ENCODE peak calls at places on chromosomes 7 and 10, in nine cellular contexts. N, T, S, B, P, R, J, G and E are unnamed samples.

GRCh38 chr7:1611708-1612241 is 41.9 kb upstream of the PSMG3 start:
- DNase-seq in N (no peak), T (no peak), S (no peak), B (no peak), P (peak), R (no peak), J (no peak), G (no peak), E (no peak)

GRCh38 chr10:112532053-112532658 is 85.1 kb downstream of the VTI1A start:
- DNase-seq in N (no peak), T (peak), S (no peak), B (peak), P (no peak), R (no peak), J (no peak), G (no peak), E (peak)

GRCh38 chr7:2261611-2262010 is 19.6 kb downstream of the NUDT1 start:
- DNase-seq in N (no peak), T (peak), S (no peak), B (no peak), P (no peak), R (no peak), J (no peak), G (peak), E (no peak)

GRCh38 chr7:138001529-138002095 is at the start of gene CREB3L2:
- DNase-seq in N (no peak), T (no peak), S (peak), B (no peak), P (peak), R (peak), J (peak), G (peak), E (no peak)

GRCh38 chr7:156163747-156164146 is 351.5 kb upstream of the SHH start:
- DNase-seq in N (no peak), T (no peak), S (no peak), B (no peak), P (no peak), R (no peak), J (no peak), G (no peak), E (no peak)

GRCh38 chr7:30994206-30995100 is 30.7 kb downstream of the GHRHR start:
- DNase-seq in N (no peak), T (no peak), S (no peak), B (no peak), P (no peak), R (no peak), J (no peak), G (no peak), E (no peak)

GRCh38 chr7:32785365-32785764 is 106.2 kb downstream of the KBTBD2 start:
- DNase-seq in N (no peak), T (no peak), S (no peak), B (no peak), P (peak), R (peak), J (no peak), G (no peak), E (no peak)

GRCh38 chr7:101869901-101870290 is 52.5 kb downstream of the CUX1 start:
- DNase-seq in N (no peak), T (no peak), S (no peak), B (no peak), P (no peak), R (no peak), J (no peak), G (no peak), E (no peak)

GRCh38 chr10:133127291-133128125 is 32.5 kb upstream of the KNDC1 start:
- DNase-seq in N (no peak), T (no peak), S (peak), B (no peak), P (no peak), R (no peak), J (peak), G (no peak), E (no peak)

GRCh38 chr7:836429-836828 is 4.2 kb downstream of the SUN1 start:
- DNase-seq in N (no peak), T (no peak), S (no peak), B (no peak), P (no peak), R (no peak), J (peak), G (no peak), E (no peak)

GRCh38 chr7:1247527-1248041 is 14.9 kb downstream of the UNCX start:
- DNase-seq in N (no peak), T (no peak), S (no peak), B (no peak), P (no peak), R (peak), J (no peak), G (no peak), E (no peak)

GRCh38 chr10:36606234-36606839 is 519.1 kb upstream of the ANKRD30A start:
- DNase-seq in N (no peak), T (no peak), S (no peak), B (no peak), P (no peak), R (no peak), J (no peak), G (no peak), E (no peak)

GRCh38 chr7:37947840-37948198 is 27.4 kb downstream of the EPDR1 start:
- DNase-seq in N (no peak), T (no peak), S (no peak), B (no peak), P (no peak), R (no peak), J (no peak), G (no peak), E (no peak)

GRCh38 chr10:55629792-55630490 is 731.1 kb downstream of the ZWINT start:
- DNase-seq in N (no peak), T (no peak), S (no peak), B (no peak), P (no peak), R (no peak), J (peak), G (no peak), E (no peak)

GRCh38 chr10:85788570-85788969 is 578.0 kb downstream of the GRID1 start:
- DNase-seq in N (no peak), T (no peak), S (no peak), B (no peak), P (no peak), R (no peak), J (no peak), G (no peak), E (no peak)

GRCh38 chr10:67306588-67307205 is 380.9 kb downstream of the LRRTM3 start:
- DNase-seq in N (no peak), T (peak), S (no peak), B (no peak), P (no peak), R (peak), J (no peak), G (no peak), E (no peak)

GRCh38 chr7:140060243-140060630 is 2.5 kb downstream of the PARP12 start:
- DNase-seq in N (no peak), T (no peak), S (no peak), B (no peak), P (no peak), R (no peak), J (no peak), G (no peak), E (no peak)

GRCh38 chr7:34759477-34760125 is 101.6 kb downstream of the NPSR1 start:
- DNase-seq in N (no peak), T (no peak), S (no peak), B (no peak), P (no peak), R (peak), J (peak), G (no peak), E (peak)

GRCh38 chr7:49791089-49791741 is 17.8 kb downstream of the VWC2 start:
- DNase-seq in N (no peak), T (no peak), S (no peak), B (no peak), P (no peak), R (peak), J (peak), G (no peak), E (no peak)

GRCh38 chr10:73094986-73095478 is 1.6 kb downstream of the P4HA1 start:
- DNase-seq in N (no peak), T (no peak), S (no peak), B (no peak), P (no peak), R (no peak), J (no peak), G (no peak), E (no peak)

GRCh38 chr7:144050093-144050492 is 1.3 kb downstream of the OR2A5 start:
- DNase-seq in N (no peak), T (no peak), S (no peak), B (no peak), P (no peak), R (no peak), J (no peak), G (no peak), E (no peak)

GRCh38 chr10:122421747-122422146 is 32.7 kb upstream of the ARMS2 start:
- DNase-seq in N (no peak), T (no peak), S (no peak), B (no peak), P (no peak), R (no peak), J (no peak), G (no peak), E (no peak)

GRCh38 chr7:151063212-151063561 is 3.8 kb downstream of the SLC4A2 start:
- DNase-seq in N (peak), T (no peak), S (no peak), B (no peak), P (no peak), R (no peak), J (no peak), G (no peak), E (no peak)

GRCh38 chr10:13331641-13332040 is 16.5 kb downstream of the SEPHS1 start:
- DNase-seq in N (no peak), T (no peak), S (no peak), B (no peak), P (no peak), R (no peak), J (no peak), G (no peak), E (no peak)

GRCh38 chr10:114550756-114551290 is 107.3 kb downstream of the ABLIM1 start:
- DNase-seq in N (no peak), T (no peak), S (no peak), B (no peak), P (no peak), R (peak), J (no peak), G (no peak), E (no peak)

GRCh38 chr10:11450427-11450826 is 161.0 kb downstream of the USP6NL start:
- DNase-seq in N (no peak), T (no peak), S (no peak), B (no peak), P (no peak), R (no peak), J (no peak), G (peak), E (no peak)

GRCh38 chr7:138089080-138089901 is 13.0 kb downstream of the AKR1D1 start:
- DNase-seq in N (no peak), T (no peak), S (no peak), B (no peak), P (no peak), R (no peak), J (no peak), G (no peak), E (no peak)

GRCh38 chr7:111873963-111874693 is 311.8 kb upstream of the IMMP2L start:
- DNase-seq in N (no peak), T (no peak), S (no peak), B (no peak), P (peak), R (no peak), J (peak), G (no peak), E (no peak)

GRCh38 chr10:124296813-124297788 is 121.6 kb downstream of the OAT start:
- DNase-seq in N (no peak), T (no peak), S (no peak), B (no peak), P (no peak), R (no peak), J (no peak), G (no peak), E (no peak)